ENCODE peak calls at places on chromosome 2, in five cellular contexts. One of them, this sample, is unnamed.

GRCh38 chr2:108604196-108604595 is 69.9 kb downstream of the LIMS1 start:
- DNase-seq in CD8-positive, alpha-beta T cell: no peak
- DNase-seq in upper lobe of right lung: no peak
- DNase-seq in prostate gland: no peak
- DNase-seq in ascending aorta: no peak
- DNase-seq in this sample: no peak

GRCh38 chr2:62904344-62904743 is 146.3 kb upstream of the OTX1 start:
- DNase-seq in CD8-positive, alpha-beta T cell: no peak
- DNase-seq in upper lobe of right lung: no peak
- DNase-seq in prostate gland: no peak
- DNase-seq in ascending aorta: no peak
- DNase-seq in this sample: no peak

GRCh38 chr2:203811491-203812221 is 55.9 kb upstream of the CTLA4 start:
- DNase-seq in CD8-positive, alpha-beta T cell: peak; percentile 74
- DNase-seq in upper lobe of right lung: peak; percentile 88
- DNase-seq in prostate gland: no peak
- DNase-seq in ascending aorta: peak; percentile 76
- DNase-seq in this sample: peak; percentile 75

GRCh38 chr2:96895032-96895708 is 25.3 kb upstream of the SEMA4C start:
- DNase-seq in CD8-positive, alpha-beta T cell: no peak
- DNase-seq in upper lobe of right lung: no peak
- DNase-seq in prostate gland: no peak
- DNase-seq in ascending aorta: no peak
- DNase-seq in this sample: no peak

GRCh38 chr2:103809390-103809789 is 1044.5 kb upstream of the POU3F3 start:
- DNase-seq in CD8-positive, alpha-beta T cell: no peak
- DNase-seq in upper lobe of right lung: no peak
- DNase-seq in prostate gland: no peak
- DNase-seq in ascending aorta: no peak
- DNase-seq in this sample: no peak

GRCh38 chr2:215903208-215903607 is 110.1 kb downstream of the MREG start:
- DNase-seq in CD8-positive, alpha-beta T cell: no peak
- DNase-seq in upper lobe of right lung: no peak
- DNase-seq in prostate gland: no peak
- DNase-seq in ascending aorta: no peak
- DNase-seq in this sample: no peak

GRCh38 chr2:200975672-200976071 is 12.2 kb upstream of the ORC2 start:
- DNase-seq in CD8-positive, alpha-beta T cell: no peak
- DNase-seq in upper lobe of right lung: no peak
- DNase-seq in prostate gland: no peak
- DNase-seq in ascending aorta: no peak
- DNase-seq in this sample: no peak

GRCh38 chr2:43279317-43279840 is 53.0 kb upstream of the ZFP36L2 start:
- DNase-seq in CD8-positive, alpha-beta T cell: no peak
- DNase-seq in upper lobe of right lung: no peak
- DNase-seq in prostate gland: peak; percentile 26
- DNase-seq in ascending aorta: no peak
- DNase-seq in this sample: no peak

GRCh38 chr2:143125647-143126046 is 3.6 kb upstream of the ARHGAP15 start:
- DNase-seq in CD8-positive, alpha-beta T cell: no peak
- DNase-seq in upper lobe of right lung: no peak
- DNase-seq in prostate gland: no peak
- DNase-seq in ascending aorta: no peak
- DNase-seq in this sample: no peak

GRCh38 chr2:241616168-241617125 is 20.5 kb downstream of the THAP4 start:
- DNase-seq in CD8-positive, alpha-beta T cell: no peak
- DNase-seq in upper lobe of right lung: no peak
- DNase-seq in prostate gland: no peak
- DNase-seq in ascending aorta: no peak
- DNase-seq in this sample: no peak

GRCh38 chr2:120993661-120994060 is 258.0 kb downstream of the GLI2 start:
- DNase-seq in CD8-positive, alpha-beta T cell: no peak
- DNase-seq in upper lobe of right lung: no peak
- DNase-seq in prostate gland: no peak
- DNase-seq in ascending aorta: no peak
- DNase-seq in this sample: no peak

GRCh38 chr2:33069894-33070651 is 123.3 kb downstream of the LTBP1 start:
- DNase-seq in CD8-positive, alpha-beta T cell: no peak
- DNase-seq in upper lobe of right lung: no peak
- DNase-seq in prostate gland: peak; percentile 28
- DNase-seq in ascending aorta: peak; percentile 67
- DNase-seq in this sample: peak; percentile 68

GRCh38 chr2:165793779-165794519 is at the start of gene GALNT3:
- DNase-seq in CD8-positive, alpha-beta T cell: peak; percentile 41
- DNase-seq in upper lobe of right lung: peak; percentile 97
- DNase-seq in prostate gland: peak; percentile 92
- DNase-seq in ascending aorta: no peak
- DNase-seq in this sample: peak; percentile 13

GRCh38 chr2:12284037-12284436 is 432.7 kb upstream of the TRIB2 start:
- DNase-seq in CD8-positive, alpha-beta T cell: no peak
- DNase-seq in upper lobe of right lung: no peak
- DNase-seq in prostate gland: no peak
- DNase-seq in ascending aorta: no peak
- DNase-seq in this sample: no peak

DNA sequence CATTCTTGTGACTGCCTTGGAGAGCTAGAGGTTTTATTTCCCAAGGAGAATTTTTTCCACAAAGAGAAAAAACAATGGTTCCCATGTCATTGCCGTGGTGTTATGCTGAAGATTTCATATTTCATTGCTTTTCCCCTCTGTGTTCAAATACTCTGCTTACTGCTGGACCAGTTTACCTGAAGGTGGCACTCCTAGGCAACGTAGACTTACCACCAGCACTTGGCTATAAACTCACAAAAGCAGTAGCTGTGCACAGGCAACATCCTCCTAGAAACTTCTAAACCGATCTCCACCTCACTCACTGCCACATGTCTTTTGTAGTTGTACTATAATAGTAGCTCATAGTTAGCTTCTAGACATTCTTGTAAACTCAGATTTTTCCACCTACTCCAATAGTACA is 1319.7 kb upstream of the CRIM1 start:
- DNase-seq in CD8-positive, alpha-beta T cell: no peak
- DNase-seq in upper lobe of right lung: no peak
- DNase-seq in prostate gland: no peak
- DNase-seq in ascending aorta: no peak
- DNase-seq in this sample: no peak
- TF ChIP-seq CTCF in CD8-positive, alpha-beta T cell: no peak
- TF ChIP-seq CTCF in upper lobe of right lung: no peak
- TF ChIP-seq CTCF in prostate gland: no peak
- TF ChIP-seq CTCF in ascending aorta: no peak
- TF ChIP-seq CTCF in this sample: no peak

GRCh38 chr2:6846540-6846939 is 19.2 kb downstream of the CMPK2 start:
- DNase-seq in CD8-positive, alpha-beta T cell: no peak
- DNase-seq in upper lobe of right lung: no peak
- DNase-seq in prostate gland: no peak
- DNase-seq in ascending aorta: no peak
- DNase-seq in this sample: no peak
- H3K9me3 ChIP-seq in CD8-positive, alpha-beta T cell: peaks cover 42% of the 10 kb centered on the region
- H3K9me3 ChIP-seq in upper lobe of right lung: peaks cover 73% of the 10 kb centered on the region
- H3K9me3 ChIP-seq in prostate gland: no peaks in the 10 kb centered on the region
- H3K9me3 ChIP-seq in ascending aorta: peaks cover 72% of the 10 kb centered on the region
- H3K9me3 ChIP-seq in this sample: peaks cover 65% of the 10 kb centered on the region

GRCh38 chr2:72442270-72442669 is 294.6 kb upstream of the CYP26B1 start:
- DNase-seq in CD8-positive, alpha-beta T cell: no peak
- DNase-seq in upper lobe of right lung: no peak
- DNase-seq in prostate gland: no peak
- DNase-seq in ascending aorta: no peak
- DNase-seq in this sample: no peak

GRCh38 chr2:72438364-72438763 is 290.7 kb upstream of the CYP26B1 start:
- DNase-seq in CD8-positive, alpha-beta T cell: no peak
- DNase-seq in upper lobe of right lung: no peak
- DNase-seq in prostate gland: no peak
- DNase-seq in ascending aorta: no peak
- DNase-seq in this sample: no peak

DNA sequence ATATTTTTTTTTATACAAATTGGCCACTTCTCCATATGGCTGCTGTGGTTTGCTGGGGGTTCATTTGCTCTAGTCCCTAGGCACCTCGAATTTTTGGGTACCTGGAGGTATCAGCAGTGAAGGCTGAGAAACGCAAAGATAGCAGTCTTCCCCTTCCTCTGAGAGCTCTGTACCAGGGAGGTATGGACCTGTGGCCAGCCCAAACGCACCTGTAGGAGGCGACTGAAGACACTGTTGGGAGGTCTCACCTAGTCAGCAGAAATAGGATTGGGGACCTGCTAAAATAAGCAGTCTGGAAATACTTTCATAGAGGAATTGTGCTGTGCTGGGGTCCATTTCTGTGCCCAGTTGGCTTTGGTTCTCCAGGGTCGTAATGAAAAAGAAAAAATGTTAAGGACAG is 292.2 kb upstream of the CYP26B1 start:
- DNase-seq in CD8-positive, alpha-beta T cell: no peak
- DNase-seq in upper lobe of right lung: no peak
- DNase-seq in prostate gland: no peak
- DNase-seq in ascending aorta: no peak
- DNase-seq in this sample: no peak
- TF ChIP-seq CTCF in CD8-positive, alpha-beta T cell: no peak
- TF ChIP-seq CTCF in upper lobe of right lung: no peak
- TF ChIP-seq CTCF in prostate gland: no peak
- TF ChIP-seq CTCF in ascending aorta: no peak
- TF ChIP-seq CTCF in this sample: no peak

GRCh38 chr2:161391737-161392506 is 24.2 kb upstream of the TBR1 start:
- DNase-seq in CD8-positive, alpha-beta T cell: no peak
- DNase-seq in upper lobe of right lung: no peak
- DNase-seq in prostate gland: no peak
- DNase-seq in ascending aorta: no peak
- DNase-seq in this sample: no peak
- H3K9me3 ChIP-seq in CD8-positive, alpha-beta T cell: no peaks in the 10 kb centered on the region
- H3K9me3 ChIP-seq in upper lobe of right lung: no peaks in the 10 kb centered on the region
- H3K9me3 ChIP-seq in prostate gland: no peaks in the 10 kb centered on the region
- H3K9me3 ChIP-seq in ascending aorta: no peaks in the 10 kb centered on the region
- H3K9me3 ChIP-seq in this sample: no peaks in the 10 kb centered on the region

GRCh38 chr2:84735383-84735782 is 145.5 kb downstream of the TRABD2A start:
- DNase-seq in CD8-positive, alpha-beta T cell: no peak
- DNase-seq in upper lobe of right lung: no peak
- DNase-seq in prostate gland: no peak
- DNase-seq in ascending aorta: no peak
- DNase-seq in this sample: no peak

GRCh38 chr2:84741182-84741822 is 139.6 kb downstream of the TRABD2A start:
- DNase-seq in CD8-positive, alpha-beta T cell: peak; percentile 52
- DNase-seq in upper lobe of right lung: no peak
- DNase-seq in prostate gland: no peak
- DNase-seq in ascending aorta: no peak
- DNase-seq in this sample: no peak
- TF ChIP-seq CTCF in CD8-positive, alpha-beta T cell: peak; percentile 33
- TF ChIP-seq CTCF in upper lobe of right lung: peak; percentile 34
- TF ChIP-seq CTCF in prostate gland: no peak
- TF ChIP-seq CTCF in ascending aorta: no peak
- TF ChIP-seq CTCF in this sample: no peak

GRCh38 chr2:83273322-83273721 is 1185.8 kb downstream of the SUCLG1 start:
- DNase-seq in CD8-positive, alpha-beta T cell: no peak
- DNase-seq in upper lobe of right lung: no peak
- DNase-seq in prostate gland: no peak
- DNase-seq in ascending aorta: no peak
- DNase-seq in this sample: no peak
- H3K9me3 ChIP-seq in CD8-positive, alpha-beta T cell: no peaks in the 10 kb centered on the region
- H3K9me3 ChIP-seq in upper lobe of right lung: no peaks in the 10 kb centered on the region
- H3K9me3 ChIP-seq in prostate gland: no peaks in the 10 kb centered on the region
- H3K9me3 ChIP-seq in ascending aorta: no peaks in the 10 kb centered on the region
- H3K9me3 ChIP-seq in this sample: no peaks in the 10 kb centered on the region

DNA sequence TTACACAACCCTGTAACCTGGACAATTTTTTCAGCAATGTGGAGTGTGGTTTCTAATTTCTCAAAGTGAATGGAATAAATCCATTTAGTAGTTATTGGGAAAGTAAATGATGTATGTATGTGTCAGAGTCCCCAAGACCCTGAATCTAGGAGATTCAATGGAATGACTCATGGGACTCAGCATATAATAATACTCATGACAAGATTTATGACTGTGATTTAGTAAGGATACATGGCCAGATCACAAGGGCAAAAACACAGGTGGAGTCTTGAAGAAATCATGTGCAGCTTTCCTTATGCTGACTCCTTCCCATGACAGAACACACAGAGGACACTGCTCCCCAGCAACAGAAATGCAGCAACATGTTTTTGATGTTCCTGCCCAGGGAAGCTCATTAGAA is 1877.7 kb upstream of the LRRTM1 start:
- DNase-seq in CD8-positive, alpha-beta T cell: no peak
- DNase-seq in upper lobe of right lung: no peak
- DNase-seq in prostate gland: no peak
- DNase-seq in ascending aorta: no peak
- DNase-seq in this sample: no peak
- TF ChIP-seq CTCF in CD8-positive, alpha-beta T cell: no peak
- TF ChIP-seq CTCF in upper lobe of right lung: no peak
- TF ChIP-seq CTCF in prostate gland: no peak
- TF ChIP-seq CTCF in ascending aorta: no peak
- TF ChIP-seq CTCF in this sample: no peak

GRCh38 chr2:13558368-13558767 is 841.6 kb downstream of the TRIB2 start:
- DNase-seq in CD8-positive, alpha-beta T cell: no peak
- DNase-seq in upper lobe of right lung: no peak
- DNase-seq in prostate gland: no peak
- DNase-seq in ascending aorta: no peak
- DNase-seq in this sample: no peak
- H3K9me3 ChIP-seq in CD8-positive, alpha-beta T cell: no peaks in the 10 kb centered on the region
- H3K9me3 ChIP-seq in upper lobe of right lung: no peaks in the 10 kb centered on the region
- H3K9me3 ChIP-seq in prostate gland: no peaks in the 10 kb centered on the region
- H3K9me3 ChIP-seq in ascending aorta: no peaks in the 10 kb centered on the region
- H3K9me3 ChIP-seq in this sample: no peaks in the 10 kb centered on the region

GRCh38 chr2:9814129-9814868 is 29.0 kb upstream of the TAF1B start:
- DNase-seq in CD8-positive, alpha-beta T cell: no peak
- DNase-seq in upper lobe of right lung: no peak
- DNase-seq in prostate gland: no peak
- DNase-seq in ascending aorta: no peak
- DNase-seq in this sample: no peak
- TF ChIP-seq CTCF in CD8-positive, alpha-beta T cell: peak; percentile 27
- TF ChIP-seq CTCF in upper lobe of right lung: no peak
- TF ChIP-seq CTCF in prostate gland: peak; percentile 23
- TF ChIP-seq CTCF in ascending aorta: no peak
- TF ChIP-seq CTCF in this sample: no peak

This sample was measured in psoas muscle.